ENCODE peak calls at places on chromosomes 16 and 17, in eight cellular contexts. R is activated T-cell treated with anti-CD3 and anti-CD28 coated beads for 24 hours; O is globus pallidus; D is caudate nucleus; T is activated naive CD8-positive, alpha-beta T cell treated with anti-CD3 and anti-CD28 coated beads for 36 hours; J is KG1; B is brain microvascular endothelial cell; S is activated CD4-positive, alpha-beta T cell treated with anti-CD3 and anti-CD28 coated beads for 4 hours. C is an unnamed sample.

GRCh38 chr17:82893779-82894178 is 54.0 kb upstream of the ZNF750 start:
- DNase-seq in D (no peak), T (no peak), S (no peak), O (no peak), B (no peak), R (no peak), J (no peak), C (no peak)

GRCh38 chr17:14211778-14212177 is 24.9 kb downstream of the CDRT15 start:
- DNase-seq in J (no peak), O (no peak), R (no peak), B (no peak), S (peak), D (no peak), T (peak), C (no peak)

GRCh38 chr17:48150602-48151001 is 43.0 kb downstream of the SNX11 start:
- DNase-seq in O (no peak), T (no peak), S (no peak), D (no peak), J (no peak), R (no peak), B (no peak), C (no peak)

GRCh38 chr17:41785091-41785875 is 1.2 kb downstream of the JUP start:
- DNase-seq in R (no peak), T (no peak), D (no peak), O (no peak), J (peak), S (no peak), B (no peak), C (no peak)

GRCh38 chr17:48767263-48767774 is 38.8 kb upstream of the HOXB13 start:
- DNase-seq in D (no peak), S (no peak), O (no peak), T (no peak), J (no peak), B (no peak), R (no peak), C (no peak)

GRCh38 chr17:15185625-15185991 is 79.5 kb downstream of the PMP22 start:
- DNase-seq in R (no peak), D (no peak), B (peak), O (no peak), S (no peak), J (no peak), T (no peak), C (no peak)

GRCh38 chr17:65173284-65173793 is 36.2 kb downstream of the RGS9 start:
- DNase-seq in R (peak), J (peak), O (no peak), T (peak), S (peak), D (no peak), B (peak), C (no peak)

GRCh38 chr16:13018026-13018425 is 116.6 kb downstream of the SHISA9 start:
- DNase-seq in B (no peak), S (no peak), T (no peak), O (no peak), D (no peak), J (no peak), R (no peak), C (no peak)

GRCh38 chr16:57537194-57537505 is 779 bp upstream of the CCDC102A start:
- DNase-seq in R (no peak), B (no peak), S (no peak), J (peak), T (no peak), O (no peak), D (no peak), C (no peak)

GRCh38 chr17:7932483-7932891 is 481 bp downstream of the CNTROB start:
- DNase-seq in D (no peak), B (peak), S (no peak), R (no peak), O (peak), J (no peak), T (peak), C (no peak)

GRCh38 chr17:39027037-39027436 is 59.8 kb upstream of the FBXO47 start:
- DNase-seq in J (no peak), T (peak), D (no peak), R (no peak), B (no peak), S (no peak), O (no peak), C (no peak)

GRCh38 chr16:56199164-56199563 is 7.9 kb downstream of the GNAO1 start:
- DNase-seq in B (no peak), O (no peak), J (no peak), S (no peak), R (no peak), D (no peak), T (peak), C (no peak)

GRCh38 chr17:57135748-57136342 is 50.8 kb downstream of the AKAP1 start:
- DNase-seq in D (no peak), S (no peak), T (no peak), J (no peak), R (no peak), O (no peak), B (no peak), C (no peak)

GRCh38 chr16:15785386-15786059 is 71.3 kb downstream of the MYH11 start:
- DNase-seq in D (no peak), B (no peak), T (no peak), J (no peak), O (no peak), R (no peak), S (no peak), C (no peak)

GRCh38 chr17:38898291-38898679 is 27.1 kb upstream of the LASP1NB start:
- DNase-seq in T (peak), R (no peak), S (no peak), B (no peak), D (no peak), J (no peak), O (no peak), C (no peak)

GRCh38 chr17:36857698-36858097 is 79.6 kb upstream of the LHX1 start:
- DNase-seq in S (no peak), R (no peak), B (no peak), J (no peak), T (no peak), D (no peak), O (no peak), C (no peak)

GRCh38 chr16:10992797-10993196 is 48.4 kb downstream of the CLEC16A start:
- DNase-seq in B (peak), D (no peak), T (peak), S (no peak), J (no peak), O (no peak), R (no peak), C (no peak)

GRCh38 chr16:22075776-22076175 is 16.6 kb upstream of the VWA3A start:
- DNase-seq in O (no peak), R (no peak), B (no peak), S (no peak), J (no peak), T (no peak), D (no peak), C (no peak)

GRCh38 chr16:9089660-9090059 is 1.8 kb upstream of the HAPSTR1 start:
- DNase-seq in D (no peak), J (no peak), S (no peak), R (no peak), O (no peak), B (no peak), T (no peak), C (no peak)

GRCh38 chr16:80807916-80808315 is 3.5 kb upstream of the CDYL2 start:
- DNase-seq in T (no peak), R (no peak), D (no peak), S (no peak), J (no peak), B (no peak), O (no peak), C (no peak)

GRCh38 chr16:84040823-84041391 is 1.7 kb downstream of the SLC38A8 start:
- DNase-seq in B (no peak), R (no peak), D (no peak), J (no peak), S (no peak), T (no peak), O (peak), C (no peak)

GRCh38 chr17:65730711-65731169 is 169.3 kb upstream of the AXIN2 start:
- DNase-seq in S (no peak), B (no peak), T (no peak), R (no peak), J (no peak), O (no peak), D (no peak), C (no peak)

GRCh38 chr17:56913000-56913866 is 616 bp downstream of the TRIM25 start:
- DNase-seq in D (no peak), J (no peak), B (no peak), T (no peak), S (no peak), R (no peak), O (no peak), C (no peak)

GRCh38 chr17:63163158-63163520 is 197.1 kb downstream of the TANC2 start:
- DNase-seq in D (no peak), J (no peak), B (no peak), O (no peak), R (no peak), S (no peak), T (no peak), C (no peak)

GRCh38 chr16:12874135-12874534 is 27.3 kb upstream of the SHISA9 start:
- DNase-seq in B (peak), R (no peak), J (no peak), T (no peak), O (no peak), S (no peak), D (no peak), C (no peak)

GRCh38 chr17:35188111-35188510 is 6.1 kb downstream of the SLC35G3 start:
- DNase-seq in D (no peak), O (no peak), S (no peak), J (no peak), B (no peak), T (no peak), R (no peak), C (no peak)